ENCODE peak calls at places on chromosomes 12 and 14, in five cellular contexts. D is ovary, N is esophagus squamous epithelium, B is suprapubic skin, P is HCT116. M is an unnamed sample.

GRCh38 chr14:76717508-76717907 is 43.8 kb upstream of the VASH1 start:
- DNase-seq in D (no peak), N (no peak), B (no peak), P (no peak), M (no peak)

GRCh38 chr12:108505121-108505520 is 10.0 kb upstream of the FICD start:
- DNase-seq in D (no peak), N (no peak), B (no peak), P (no peak), M (no peak)

GRCh38 chr12:117447665-117448366 is 86.4 kb upstream of the NOS1 start:
- DNase-seq in D (no peak), N (no peak), B (no peak), P (no peak), M (no peak)

GRCh38 chr12:108530141-108530540 is 15.1 kb downstream of the FICD start:
- DNase-seq in D (no peak), N (no peak), B (no peak), P (no peak), M (no peak)

GRCh38 chr14:31770271-31770670 is 209.1 kb downstream of the NUBPL start:
- DNase-seq in D (no peak), N (no peak), B (no peak), P (no peak), M (no peak)

GRCh38 chr12:85575115-85576096 is 260.8 kb downstream of the RASSF9 start:
- DNase-seq in D (no peak), N (no peak), B (no peak), P (peak; percentile 54), M (peak; percentile 58)

GRCh38 chr14:52563120-52563519 is 10.5 kb downstream of the GPR137C start:
- DNase-seq in D (no peak), N (no peak), B (no peak), P (no peak), M (peak; percentile 52)

GRCh38 chr12:100857418-100857817 is 62.8 kb downstream of the ANO4 start:
- DNase-seq in D (no peak), N (no peak), B (no peak), P (no peak), M (no peak)

GRCh38 chr12:124335426-124336183 is 40.7 kb downstream of the RFLNA start:
- DNase-seq in D (peak; percentile 21), N (no peak), B (no peak), P (no peak), M (no peak)

GRCh38 chr14:69259531-69260245 is at the start of gene GALNT16:
- DNase-seq in D (no peak), N (no peak), B (no peak), P (no peak), M (no peak)

GRCh38 chr12:67271976-67272375 is 2.8 kb downstream of the CAND1 start:
- DNase-seq in D (no peak), N (no peak), B (no peak), P (no peak), M (no peak)

GRCh38 chr12:62435337-62436163 is 31.1 kb upstream of the MON2 start:
- DNase-seq in D (peak; percentile 25), N (no peak), B (no peak), P (no peak), M (peak; percentile 50)
- TF ChIP-seq POLR2A in D (no peak), N (no peak), B (no peak), P (no peak), M (no peak)

DNA sequence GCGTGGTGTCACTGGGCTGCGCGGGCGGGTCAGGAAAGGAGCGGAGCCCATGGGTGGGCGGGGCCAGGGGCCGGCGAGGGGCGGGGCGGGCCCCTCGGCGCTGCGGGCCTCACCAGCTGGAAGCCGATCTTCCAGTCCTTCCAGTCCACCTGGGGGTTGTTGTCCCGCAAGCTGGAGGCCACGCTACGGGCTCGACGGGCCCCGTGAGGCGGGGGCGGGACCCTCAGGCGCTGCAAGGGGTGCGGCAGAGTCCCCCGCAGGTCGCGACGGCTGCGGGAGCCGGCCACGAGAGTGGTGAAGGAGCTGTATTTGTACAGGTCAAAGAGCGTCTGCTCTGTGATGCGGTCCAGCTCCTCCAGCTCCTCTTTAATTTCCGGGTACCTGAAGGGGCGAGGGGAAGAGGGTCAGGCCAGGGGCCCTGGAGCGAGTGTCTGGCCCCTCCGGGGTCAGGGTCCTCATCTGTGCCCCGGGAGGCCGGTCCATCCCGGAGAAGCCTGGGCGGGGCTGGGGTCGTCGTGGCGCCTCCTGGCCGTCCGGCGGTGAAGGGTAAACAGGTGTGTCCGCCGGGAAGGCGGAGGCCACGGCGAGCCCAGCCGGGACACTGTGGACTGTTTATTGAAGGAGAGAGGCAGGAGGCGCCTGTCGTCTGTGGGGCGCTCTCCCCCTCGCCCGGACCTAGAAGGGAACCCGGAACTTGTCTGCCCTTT is 11.9 kb downstream of the SCNN1A start:
- DNase-seq in D (peak; percentile 80), N (no peak), B (no peak), P (no peak), M (peak; percentile 55)
- TF ChIP-seq POLR2A in D (peak; percentile 37), N (no peak), B (no peak), P (peak; percentile 46), M (peak; percentile 24)

DNA sequence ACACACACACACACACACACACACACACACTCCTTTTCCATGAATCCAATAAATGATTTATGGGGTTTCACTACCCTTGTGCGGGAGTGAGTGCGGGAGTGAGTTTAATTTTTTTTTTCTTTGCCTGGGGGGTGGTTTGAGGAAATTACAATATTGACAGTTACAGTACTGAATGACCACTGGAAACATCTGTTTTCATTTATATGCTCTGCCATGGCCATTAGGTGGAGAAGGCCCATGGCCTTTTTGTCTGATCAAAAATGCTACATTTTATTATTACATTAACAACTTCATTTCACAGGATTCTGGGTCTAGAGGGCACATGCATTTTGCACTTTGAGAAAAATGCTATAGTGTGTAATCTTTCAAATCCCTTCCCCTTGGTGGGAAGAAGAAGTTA is 5.9 kb downstream of the TBX3 start:
- DNase-seq in D (no peak), N (no peak), B (no peak), P (no peak), M (no peak)
- TF ChIP-seq POLR2A in D (no peak), N (no peak), B (no peak), P (no peak), M (no peak)

DNA sequence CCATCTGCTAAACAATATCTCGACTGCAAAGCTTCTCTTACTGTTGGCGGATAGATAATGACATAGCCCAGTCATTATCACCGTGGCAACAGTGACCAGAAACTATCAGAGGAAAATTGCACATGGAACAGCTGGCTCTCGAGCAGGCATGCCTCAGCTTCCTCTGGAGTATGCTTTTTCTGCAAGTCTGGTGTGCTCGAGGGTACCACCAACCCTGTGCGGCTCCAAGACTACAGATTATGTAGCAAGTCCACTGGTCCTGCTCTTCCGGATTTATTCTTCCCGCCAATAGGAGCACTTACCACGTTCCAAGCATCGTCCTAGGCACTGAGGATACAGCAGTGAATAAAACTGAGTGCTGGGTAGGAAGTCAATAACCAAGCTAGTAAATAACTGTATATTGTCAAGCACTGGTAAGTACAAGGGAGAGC is 1.4 kb upstream of the GLRX5 start:
- DNase-seq in D (no peak), N (no peak), B (peak; percentile 32), P (no peak), M (peak; percentile 92)
- TF ChIP-seq POLR2A in D (no peak), N (no peak), B (no peak), P (no peak), M (peak; percentile 89)

GRCh38 chr14:20458031-20458789 is 3.0 kb downstream of the PIP4P1 start:
- DNase-seq in D (no peak), N (no peak), B (no peak), P (no peak), M (no peak)
- TF ChIP-seq POLR2A in D (no peak), N (no peak), B (no peak), P (no peak), M (peak; percentile 41)

GRCh38 chr14:102509744-102510615 is at the start of gene ANKRD9:
- DNase-seq in D (peak; percentile 96), N (peak; percentile 55), B (peak; percentile 96), P (peak; percentile 78), M (peak; percentile 98)

GRCh38 chr14:102508774-102509743 is 517 bp downstream of the ANKRD9 start:
- DNase-seq in D (peak; percentile 72), N (no peak), B (peak; percentile 92), P (no peak), M (peak; percentile 89)

GRCh38 chr14:102512713-102513373 is 3.3 kb upstream of the ANKRD9 start:
- DNase-seq in D (no peak), N (no peak), B (no peak), P (no peak), M (no peak)

GRCh38 chr14:102511538-102511937 is 2.0 kb upstream of the ANKRD9 start:
- DNase-seq in D (no peak), N (no peak), B (no peak), P (no peak), M (no peak)

GRCh38 chr14:102510616-102511520 is 1.3 kb upstream of the ANKRD9 start:
- DNase-seq in D (no peak), N (no peak), B (no peak), P (no peak), M (peak; percentile 78)
- TF ChIP-seq POLR2A in D (no peak), N (no peak), B (no peak), P (no peak), M (no peak)

DNA sequence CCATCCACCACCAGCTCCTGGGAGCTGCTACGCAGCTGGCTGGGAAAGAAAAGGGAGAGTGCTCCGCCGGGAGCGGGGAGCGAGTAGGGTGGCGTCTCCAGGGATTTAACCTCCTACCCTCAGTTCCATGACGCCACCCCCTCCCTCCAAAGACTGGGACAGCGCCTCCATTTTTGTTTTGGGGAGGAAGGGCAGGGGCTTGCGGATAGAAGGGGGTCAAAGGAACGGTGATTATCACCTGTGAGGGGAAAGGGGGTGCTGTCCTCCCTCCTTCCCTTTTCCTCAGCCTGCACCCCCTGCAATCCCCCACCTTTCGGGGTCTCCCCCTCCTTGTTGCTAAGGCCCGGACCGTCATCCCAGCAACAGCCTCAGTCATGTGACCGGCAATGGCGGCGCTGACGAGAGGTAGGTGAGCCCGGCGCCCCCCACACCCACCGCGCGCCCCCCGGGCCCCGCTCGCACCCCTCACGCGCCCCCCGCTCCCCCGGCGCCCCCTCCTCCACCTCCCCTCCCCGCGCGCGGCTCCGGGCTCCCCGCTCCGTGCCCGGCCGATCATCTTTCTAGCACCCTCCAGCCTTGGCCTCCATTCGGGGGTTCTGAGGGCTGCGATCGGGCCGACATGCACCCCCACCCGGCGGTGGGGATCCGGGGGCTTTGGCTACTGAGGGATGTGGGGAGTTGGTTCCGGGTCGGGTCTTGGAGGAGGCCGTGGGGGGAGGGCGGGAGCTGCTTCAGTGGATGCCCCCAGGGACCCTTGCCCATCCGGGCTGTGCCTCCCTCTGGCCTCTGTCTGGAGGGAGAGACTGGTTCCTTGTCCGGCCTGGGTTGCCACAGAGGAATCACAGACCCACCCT is at the start of gene DTX3:
- DNase-seq in D (peak; percentile 67), N (no peak), B (no peak), P (no peak), M (no peak)
- TF ChIP-seq POLR2A in D (no peak), N (no peak), B (no peak), P (no peak), M (no peak)